ENCODE peak calls at places on chromosomes 6 and 20, in five cellular contexts. One of them, this sample, is unnamed.

GRCh38 chr6:9204171-9204570 is 768.8 kb upstream of the SLC35B3 start:
- DNase-seq in RCC 7860: peak; percentile 65
- DNase-seq in amniotic stem cell: peak; percentile 48
- DNase-seq in foreskin fibroblast: peak; percentile 95
- DNase-seq in mucosa of descending colon: no peak
- DNase-seq in this sample: peak; percentile 95

GRCh38 chr6:111711476-111711875 is 105.8 kb upstream of the TRAF3IP2 start:
- DNase-seq in RCC 7860: no peak
- DNase-seq in foreskin fibroblast: peak; percentile 33
- DNase-seq in mucosa of descending colon: peak; percentile 69
- DNase-seq in amniotic stem cell: no peak
- DNase-seq in this sample: no peak

GRCh38 chr6:16756660-16757270 is 4.5 kb downstream of the ATXN1 start:
- DNase-seq in RCC 7860: no peak
- DNase-seq in mucosa of descending colon: no peak
- DNase-seq in foreskin fibroblast: no peak
- DNase-seq in amniotic stem cell: no peak
- DNase-seq in this sample: no peak

GRCh38 chr6:22006795-22007194 is 290.0 kb downstream of the PRL start:
- DNase-seq in RCC 7860: no peak
- DNase-seq in mucosa of descending colon: no peak
- DNase-seq in amniotic stem cell: no peak
- DNase-seq in foreskin fibroblast: no peak
- DNase-seq in this sample: no peak

GRCh38 chr6:44468835-44469234 is 81.3 kb downstream of the CDC5L start:
- DNase-seq in mucosa of descending colon: no peak
- DNase-seq in RCC 7860: no peak
- DNase-seq in amniotic stem cell: no peak
- DNase-seq in foreskin fibroblast: no peak
- DNase-seq in this sample: no peak

GRCh38 chr20:11880694-11881093 is 37.0 kb upstream of the BTBD3 start:
- DNase-seq in RCC 7860: no peak
- DNase-seq in mucosa of descending colon: no peak
- DNase-seq in amniotic stem cell: no peak
- DNase-seq in foreskin fibroblast: no peak
- DNase-seq in this sample: no peak

GRCh38 chr6:33622456-33623431 is 1.6 kb downstream of the ITPR3 start:
- DNase-seq in amniotic stem cell: no peak
- DNase-seq in RCC 7860: no peak
- DNase-seq in foreskin fibroblast: peak; percentile 80
- DNase-seq in mucosa of descending colon: peak; percentile 41
- DNase-seq in this sample: no peak

GRCh38 chr6:110689275-110689935 is 125.9 kb downstream of the CDK19 start:
- DNase-seq in mucosa of descending colon: peak; percentile 20
- DNase-seq in RCC 7860: no peak
- DNase-seq in foreskin fibroblast: no peak
- DNase-seq in amniotic stem cell: no peak
- DNase-seq in this sample: no peak

GRCh38 chr20:2930538-2930937 is 57.3 kb downstream of the PTPRA start:
- DNase-seq in mucosa of descending colon: no peak
- DNase-seq in amniotic stem cell: no peak
- DNase-seq in foreskin fibroblast: no peak
- DNase-seq in RCC 7860: no peak
- DNase-seq in this sample: no peak

GRCh38 chr6:45507156-45507555 is 129.4 kb upstream of the SUPT3H start:
- DNase-seq in RCC 7860: no peak
- DNase-seq in amniotic stem cell: no peak
- DNase-seq in foreskin fibroblast: no peak
- DNase-seq in mucosa of descending colon: no peak
- DNase-seq in this sample: no peak

GRCh38 chr6:136326038-136326561 is 36.5 kb upstream of the BCLAF1 start:
- DNase-seq in foreskin fibroblast: no peak
- DNase-seq in amniotic stem cell: no peak
- DNase-seq in RCC 7860: peak; percentile 18
- DNase-seq in mucosa of descending colon: no peak
- DNase-seq in this sample: peak; percentile 89

GRCh38 chr6:119736680-119737079 is 387.1 kb upstream of the MAN1A1 start:
- DNase-seq in amniotic stem cell: no peak
- DNase-seq in RCC 7860: no peak
- DNase-seq in mucosa of descending colon: no peak
- DNase-seq in foreskin fibroblast: no peak
- DNase-seq in this sample: no peak

This sample was measured in retinal pigment epithelial cell.